ENCODE peak calls at places on chromosome 21, in five cellular contexts. One of them, this sample, is unnamed.
A peak's percentile ranks its signal among the peaks of the same experiment; 100 is the strongest.

GRCh38 chr21:36260030-36260787 is 59.8 kb upstream of the MORC3 start:
- DNase-seq in CD8-positive, alpha-beta T cell: peak; percentile 48
- DNase-seq in fibroblast of lung: peak; percentile 85
- DNase-seq in right atrium auricular region: no peak
- DNase-seq in cardiac fibroblast: peak; percentile 80
- DNase-seq in this sample: no peak

GRCh38 chr21:14273736-14274538 is 58.0 kb downstream of the RBM11 start:
- DNase-seq in CD8-positive, alpha-beta T cell: no peak
- DNase-seq in fibroblast of lung: no peak
- DNase-seq in right atrium auricular region: peak; percentile 64
- DNase-seq in cardiac fibroblast: no peak
- DNase-seq in this sample: no peak

GRCh38 chr21:36035381-36035791 is 24.9 kb downstream of the SETD4 start:
- DNase-seq in CD8-positive, alpha-beta T cell: no peak
- DNase-seq in fibroblast of lung: no peak
- DNase-seq in right atrium auricular region: no peak
- DNase-seq in cardiac fibroblast: no peak
- DNase-seq in this sample: no peak

GRCh38 chr21:35927262-35927661 is 133.1 kb downstream of the SETD4 start:
- DNase-seq in CD8-positive, alpha-beta T cell: no peak
- DNase-seq in fibroblast of lung: no peak
- DNase-seq in right atrium auricular region: no peak
- DNase-seq in cardiac fibroblast: no peak
- DNase-seq in this sample: no peak

GRCh38 chr21:25573409-25574206 is 33.7 kb downstream of the MRPL39 start:
- DNase-seq in CD8-positive, alpha-beta T cell: peak; percentile 34
- DNase-seq in fibroblast of lung: peak; percentile 82
- DNase-seq in right atrium auricular region: no peak
- DNase-seq in cardiac fibroblast: peak; percentile 93
- DNase-seq in this sample: no peak

GRCh38 chr21:27622636-27623035 is 655.7 kb upstream of the ADAMTS5 start:
- DNase-seq in CD8-positive, alpha-beta T cell: no peak
- DNase-seq in fibroblast of lung: no peak
- DNase-seq in right atrium auricular region: no peak
- DNase-seq in cardiac fibroblast: no peak
- DNase-seq in this sample: no peak

GRCh38 chr21:17925000-17925610 is 105.9 kb upstream of the C21orf91 start:
- DNase-seq in CD8-positive, alpha-beta T cell: peak; percentile 48
- DNase-seq in fibroblast of lung: peak; percentile 61
- DNase-seq in right atrium auricular region: no peak
- DNase-seq in cardiac fibroblast: peak; percentile 72
- DNase-seq in this sample: peak; percentile 42

GRCh38 chr21:35984654-35985366 is 75.5 kb downstream of the SETD4 start:
- DNase-seq in CD8-positive, alpha-beta T cell: no peak
- DNase-seq in fibroblast of lung: no peak
- DNase-seq in right atrium auricular region: no peak
- DNase-seq in cardiac fibroblast: no peak
- DNase-seq in this sample: no peak

GRCh38 chr21:31658053-31658452 is 1.4 kb upstream of the SOD1 start:
- DNase-seq in CD8-positive, alpha-beta T cell: no peak
- DNase-seq in fibroblast of lung: no peak
- DNase-seq in right atrium auricular region: no peak
- DNase-seq in cardiac fibroblast: no peak
- DNase-seq in this sample: no peak

GRCh38 chr21:31557421-31557955 is 102.0 kb upstream of the SOD1 start:
- DNase-seq in CD8-positive, alpha-beta T cell: peak; percentile 24
- DNase-seq in fibroblast of lung: no peak
- DNase-seq in right atrium auricular region: no peak
- DNase-seq in cardiac fibroblast: no peak
- DNase-seq in this sample: no peak

GRCh38 chr21:36861924-36862323 is 104.5 kb downstream of the HLCS start:
- DNase-seq in CD8-positive, alpha-beta T cell: no peak
- DNase-seq in fibroblast of lung: no peak
- DNase-seq in right atrium auricular region: no peak
- DNase-seq in cardiac fibroblast: peak; percentile 35
- DNase-seq in this sample: no peak

GRCh38 chr21:16644690-16645089 is 868.2 kb upstream of the CXADR start:
- DNase-seq in CD8-positive, alpha-beta T cell: no peak
- DNase-seq in fibroblast of lung: peak; percentile 57
- DNase-seq in right atrium auricular region: no peak
- DNase-seq in cardiac fibroblast: peak; percentile 43
- DNase-seq in this sample: no peak

GRCh38 chr21:22993822-22994574 is 1995.8 kb downstream of the NCAM2 start:
- DNase-seq in CD8-positive, alpha-beta T cell: no peak
- DNase-seq in fibroblast of lung: no peak
- DNase-seq in right atrium auricular region: no peak
- DNase-seq in cardiac fibroblast: no peak
- DNase-seq in this sample: no peak

GRCh38 chr21:28018741-28019669 is 973.7 kb downstream of the LTN1 start:
- DNase-seq in CD8-positive, alpha-beta T cell: no peak
- DNase-seq in fibroblast of lung: peak; percentile 13
- DNase-seq in right atrium auricular region: no peak
- DNase-seq in cardiac fibroblast: peak; percentile 22
- DNase-seq in this sample: no peak

GRCh38 chr21:37186983-37187382 is 80.2 kb downstream of the VPS26C start:
- DNase-seq in CD8-positive, alpha-beta T cell: no peak
- DNase-seq in fibroblast of lung: no peak
- DNase-seq in right atrium auricular region: no peak
- DNase-seq in cardiac fibroblast: no peak
- DNase-seq in this sample: no peak

GRCh38 chr21:40990366-40990765 is 143.4 kb upstream of the DSCAM start:
- DNase-seq in CD8-positive, alpha-beta T cell: no peak
- DNase-seq in fibroblast of lung: no peak
- DNase-seq in right atrium auricular region: no peak
- DNase-seq in cardiac fibroblast: no peak
- DNase-seq in this sample: no peak

GRCh38 chr21:22791986-22792560 is 1793.9 kb downstream of the NCAM2 start:
- DNase-seq in CD8-positive, alpha-beta T cell: peak; percentile 11
- DNase-seq in fibroblast of lung: peak; percentile 65
- DNase-seq in right atrium auricular region: no peak
- DNase-seq in cardiac fibroblast: peak; percentile 66
- DNase-seq in this sample: peak; percentile 4

GRCh38 chr21:35831791-35832190 is 228.5 kb downstream of the SETD4 start:
- DNase-seq in CD8-positive, alpha-beta T cell: no peak
- DNase-seq in fibroblast of lung: no peak
- DNase-seq in right atrium auricular region: no peak
- DNase-seq in cardiac fibroblast: no peak
- DNase-seq in this sample: no peak

GRCh38 chr21:21612446-21612845 is 614.2 kb downstream of the NCAM2 start:
- DNase-seq in CD8-positive, alpha-beta T cell: no peak
- DNase-seq in fibroblast of lung: peak; percentile 97
- DNase-seq in right atrium auricular region: no peak
- DNase-seq in cardiac fibroblast: peak; percentile 92
- DNase-seq in this sample: no peak

GRCh38 chr21:31425158-31425557 is 81.1 kb upstream of the TIAM1 start:
- DNase-seq in CD8-positive, alpha-beta T cell: no peak
- DNase-seq in fibroblast of lung: no peak
- DNase-seq in right atrium auricular region: no peak
- DNase-seq in cardiac fibroblast: no peak
- DNase-seq in this sample: no peak

GRCh38 chr21:14877581-14878228 is 187.1 kb downstream of the NRIP1 start:
- DNase-seq in CD8-positive, alpha-beta T cell: no peak
- DNase-seq in fibroblast of lung: peak; percentile 47
- DNase-seq in right atrium auricular region: no peak
- DNase-seq in cardiac fibroblast: peak; percentile 64
- DNase-seq in this sample: no peak

GRCh38 chr21:16587141-16587570 is 857.4 kb downstream of the USP25 start:
- DNase-seq in CD8-positive, alpha-beta T cell: no peak
- DNase-seq in fibroblast of lung: peak; percentile 77
- DNase-seq in right atrium auricular region: no peak
- DNase-seq in cardiac fibroblast: peak; percentile 93
- DNase-seq in this sample: no peak

GRCh38 chr21:16194851-16195251 is 465.1 kb downstream of the USP25 start:
- DNase-seq in CD8-positive, alpha-beta T cell: no peak
- DNase-seq in fibroblast of lung: peak; percentile 53
- DNase-seq in right atrium auricular region: no peak
- DNase-seq in cardiac fibroblast: peak; percentile 64
- DNase-seq in this sample: no peak

GRCh38 chr21:46634966-46635323 is 529 bp upstream of the PRMT2 start:
- DNase-seq in CD8-positive, alpha-beta T cell: no peak
- DNase-seq in fibroblast of lung: peak; percentile 93
- DNase-seq in right atrium auricular region: peak; percentile 80
- DNase-seq in cardiac fibroblast: peak; percentile 89
- DNase-seq in this sample: peak; percentile 27
- TF ChIP-seq CTCF in CD8-positive, alpha-beta T cell: no peak
- TF ChIP-seq CTCF in fibroblast of lung: peak; percentile 25
- TF ChIP-seq CTCF in right atrium auricular region: no peak
- TF ChIP-seq CTCF in cardiac fibroblast: no peak
- TF ChIP-seq CTCF in this sample: no peak

GRCh38 chr21:45322231-45322959 is 34.7 kb upstream of the POFUT2 start:
- DNase-seq in CD8-positive, alpha-beta T cell: peak; percentile 51
- DNase-seq in fibroblast of lung: no peak
- DNase-seq in right atrium auricular region: no peak
- DNase-seq in cardiac fibroblast: no peak
- DNase-seq in this sample: no peak

GRCh38 chr21:45318556-45319341 is 31.1 kb upstream of the POFUT2 start:
- DNase-seq in CD8-positive, alpha-beta T cell: no peak
- DNase-seq in fibroblast of lung: peak; percentile 83
- DNase-seq in right atrium auricular region: peak; percentile 87
- DNase-seq in cardiac fibroblast: peak; percentile 77
- DNase-seq in this sample: no peak

GRCh38 chr21:45319461-45320211 is 31.9 kb upstream of the POFUT2 start:
- DNase-seq in CD8-positive, alpha-beta T cell: no peak
- DNase-seq in fibroblast of lung: peak; percentile 85
- DNase-seq in right atrium auricular region: no peak
- DNase-seq in cardiac fibroblast: peak; percentile 59
- DNase-seq in this sample: no peak

GRCh38 chr21:45320991-45321656 is 33.4 kb upstream of the POFUT2 start:
- DNase-seq in CD8-positive, alpha-beta T cell: no peak
- DNase-seq in fibroblast of lung: no peak
- DNase-seq in right atrium auricular region: no peak
- DNase-seq in cardiac fibroblast: no peak
- DNase-seq in this sample: no peak

GRCh38 chr21:45320261-45320990 is 32.7 kb upstream of the POFUT2 start:
- DNase-seq in CD8-positive, alpha-beta T cell: no peak
- DNase-seq in fibroblast of lung: no peak
- DNase-seq in right atrium auricular region: no peak
- DNase-seq in cardiac fibroblast: no peak
- DNase-seq in this sample: no peak
- H3K4me3 ChIP-seq in CD8-positive, alpha-beta T cell: no peak overlapping the region
- H3K4me3 ChIP-seq in fibroblast of lung: no peak overlapping the region
- H3K4me3 ChIP-seq in right atrium auricular region: no peak overlapping the region
- H3K4me3 ChIP-seq in cardiac fibroblast: no peak overlapping the region
- H3K4me3 ChIP-seq in this sample: no peak overlapping the region

GRCh38 chr21:32824950-32825349 is 53.4 kb upstream of the PAXBP1 start:
- DNase-seq in CD8-positive, alpha-beta T cell: no peak
- DNase-seq in fibroblast of lung: no peak
- DNase-seq in right atrium auricular region: no peak
- DNase-seq in cardiac fibroblast: no peak
- DNase-seq in this sample: no peak

GRCh38 chr21:32829504-32829903 is 57.9 kb upstream of the PAXBP1 start:
- DNase-seq in CD8-positive, alpha-beta T cell: no peak
- DNase-seq in fibroblast of lung: no peak
- DNase-seq in right atrium auricular region: no peak
- DNase-seq in cardiac fibroblast: no peak
- DNase-seq in this sample: no peak

GRCh38 chr21:32828908-32829307 is 57.4 kb upstream of the PAXBP1 start:
- DNase-seq in CD8-positive, alpha-beta T cell: no peak
- DNase-seq in fibroblast of lung: no peak
- DNase-seq in right atrium auricular region: no peak
- DNase-seq in cardiac fibroblast: no peak
- DNase-seq in this sample: no peak

GRCh38 chr21:32826317-32827167 is 55.0 kb upstream of the PAXBP1 start:
- DNase-seq in CD8-positive, alpha-beta T cell: peak; percentile 7
- DNase-seq in fibroblast of lung: peak; percentile 72
- DNase-seq in right atrium auricular region: no peak
- DNase-seq in cardiac fibroblast: peak; percentile 79
- DNase-seq in this sample: peak; percentile 27
- TF ChIP-seq CTCF in CD8-positive, alpha-beta T cell: peak; percentile 53
- TF ChIP-seq CTCF in fibroblast of lung: peak; percentile 60
- TF ChIP-seq CTCF in right atrium auricular region: no peak
- TF ChIP-seq CTCF in cardiac fibroblast: peak; percentile 50
- TF ChIP-seq CTCF in this sample: peak; percentile 64

GRCh38 chr21:34335316-34335715 is 28.5 kb upstream of the KCNE2 start:
- DNase-seq in CD8-positive, alpha-beta T cell: no peak
- DNase-seq in fibroblast of lung: no peak
- DNase-seq in right atrium auricular region: no peak
- DNase-seq in cardiac fibroblast: no peak
- DNase-seq in this sample: no peak
- H3K4me3 ChIP-seq in CD8-positive, alpha-beta T cell: no peak overlapping the region
- H3K4me3 ChIP-seq in fibroblast of lung: no peak overlapping the region
- H3K4me3 ChIP-seq in right atrium auricular region: no peak overlapping the region
- H3K4me3 ChIP-seq in cardiac fibroblast: no peak overlapping the region
- H3K4me3 ChIP-seq in this sample: no peak overlapping the region

DNA sequence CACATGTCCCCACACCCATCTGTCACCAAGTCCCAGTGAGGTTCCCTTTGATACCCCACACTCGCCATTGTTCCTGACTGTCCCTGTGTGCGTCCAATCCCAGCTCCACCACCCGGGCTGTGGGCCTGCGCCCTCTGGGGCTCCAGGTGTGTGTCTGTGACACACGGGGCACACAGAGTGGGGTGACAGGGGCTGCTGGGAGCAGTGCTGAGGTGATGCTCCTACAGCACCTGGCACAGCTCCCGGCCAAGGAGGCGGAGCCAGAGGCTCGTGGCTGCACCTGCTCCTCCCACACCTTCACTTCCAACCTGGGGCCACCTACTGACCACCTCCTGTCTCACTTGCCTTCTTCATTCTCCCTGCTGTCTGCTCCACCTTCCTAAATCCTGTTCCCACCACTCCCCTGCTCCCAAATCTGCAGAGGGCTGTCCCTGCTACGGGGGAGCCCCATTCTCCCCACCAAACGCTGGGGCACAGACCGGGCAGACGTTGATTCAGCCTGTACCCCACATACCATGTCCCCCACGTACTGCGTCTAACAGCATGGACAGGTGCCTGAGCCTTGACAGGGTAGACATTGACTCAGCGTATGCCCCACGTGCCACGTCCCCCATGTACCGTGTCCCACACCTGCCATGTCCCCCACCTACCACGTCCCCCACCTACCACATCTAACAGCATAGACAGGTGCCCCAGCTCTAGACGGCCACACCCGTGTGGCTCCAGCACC is 16.4 kb downstream of the WDR4 start:
- DNase-seq in CD8-positive, alpha-beta T cell: no peak
- DNase-seq in fibroblast of lung: no peak
- DNase-seq in right atrium auricular region: no peak
- DNase-seq in cardiac fibroblast: no peak
- DNase-seq in this sample: no peak
- TF ChIP-seq CTCF in CD8-positive, alpha-beta T cell: no peak
- TF ChIP-seq CTCF in fibroblast of lung: no peak
- TF ChIP-seq CTCF in right atrium auricular region: no peak
- TF ChIP-seq CTCF in cardiac fibroblast: peak; percentile 6
- TF ChIP-seq CTCF in this sample: no peak

GRCh38 chr21:38352536-38353219 is 95.9 kb downstream of the KCNJ15 start:
- DNase-seq in CD8-positive, alpha-beta T cell: no peak
- DNase-seq in fibroblast of lung: peak; percentile 77
- DNase-seq in right atrium auricular region: peak; percentile 76
- DNase-seq in cardiac fibroblast: peak; percentile 90
- DNase-seq in this sample: no peak
- H3K4me3 ChIP-seq in CD8-positive, alpha-beta T cell: no peak overlapping the region
- H3K4me3 ChIP-seq in fibroblast of lung: no peak overlapping the region
- H3K4me3 ChIP-seq in right atrium auricular region: no peak overlapping the region
- H3K4me3 ChIP-seq in cardiac fibroblast: no peak overlapping the region
- H3K4me3 ChIP-seq in this sample: no peak overlapping the region